ENCODE peak calls at places on chromosomes 7 and 10, in eight cellular contexts. D is A549, P is HL-60, W is pancreas, O is lower lobe of right lung, Y is esophagus squamous epithelium, A is right atrium auricular region, S is endothelial cell of umbilical vein. M is an unnamed sample.

GRCh38 chr10:58651040-58651439 is 138.4 kb downstream of the BICC1 start:
- DNase-seq in Y (no peak), P (no peak), S (no peak), A (no peak), D (no peak), O (no peak), W (no peak), M (no peak)

GRCh38 chr7:130290745-130291144 is 2.2 kb upstream of the CPA4 start:
- DNase-seq in A (no peak), O (no peak), S (no peak), P (no peak), D (no peak), W (peak), Y (no peak), M (no peak)

GRCh38 chr7:922334-923107 is 32.0 kb downstream of the ADAP1 start:
- DNase-seq in P (no peak), A (no peak), D (no peak), O (peak), W (peak), Y (no peak), S (no peak), M (no peak)

GRCh38 chr10:86727992-86728559 is 28.3 kb upstream of the BMPR1A start:
- DNase-seq in Y (no peak), W (no peak), P (no peak), A (no peak), D (no peak), S (no peak), O (no peak), M (no peak)

GRCh38 chr7:232571-233455 is 40.4 kb downstream of the FAM20C start:
- DNase-seq in A (no peak), P (no peak), W (no peak), O (no peak), S (peak), Y (no peak), D (no peak), M (no peak)

GRCh38 chr10:70192325-70192966 is 22.1 kb upstream of the SAR1A start:
- DNase-seq in W (no peak), S (no peak), Y (no peak), D (no peak), P (no peak), O (no peak), A (no peak), M (no peak)

GRCh38 chr7:30135551-30136271 is 925 bp downstream of the MTURN start:
- DNase-seq in A (peak), O (peak), Y (no peak), W (peak), P (peak), S (peak), D (peak), M (peak)

GRCh38 chr10:73999703-74000102 is 1.8 kb downstream of the VCL start:
- DNase-seq in O (no peak), P (no peak), D (no peak), S (peak), A (no peak), W (no peak), Y (no peak), M (no peak)

GRCh38 chr7:43037531-43037930 is 74.9 kb upstream of the HECW1 start:
- DNase-seq in A (no peak), W (no peak), P (no peak), D (no peak), O (no peak), Y (no peak), S (no peak), M (no peak)

GRCh38 chr10:88980247-88980646 is 10.4 kb upstream of the FAS start:
- DNase-seq in S (no peak), D (no peak), Y (no peak), P (no peak), A (no peak), W (no peak), O (no peak), M (no peak)

GRCh38 chr7:155533827-155534690 is 12.3 kb downstream of the CNPY1 start:
- DNase-seq in P (peak), D (peak), S (peak), O (no peak), W (no peak), A (no peak), Y (no peak), M (no peak)

GRCh38 chr10:30185916-30186315 is 126.5 kb upstream of the JCAD start:
- DNase-seq in O (no peak), S (peak), W (no peak), Y (no peak), A (no peak), P (no peak), D (no peak), M (no peak)

GRCh38 chr10:6200588-6201510 is 1.9 kb upstream of the PFKFB3 start:
- DNase-seq in Y (no peak), S (peak), O (no peak), P (peak), W (peak), D (no peak), A (no peak), M (no peak)

GRCh38 chr10:5663692-5664427 is 2.5 kb downstream of the ASB13 start:
- DNase-seq in W (no peak), O (no peak), D (peak), Y (no peak), S (no peak), A (no peak), P (no peak), M (no peak)

GRCh38 chr7:42714361-42714760 is 197.5 kb downstream of the C7orf25 start:
- DNase-seq in O (no peak), S (no peak), P (no peak), W (no peak), A (no peak), D (no peak), Y (no peak), M (no peak)

GRCh38 chr10:34743804-34744203 is 71.3 kb downstream of the PARD3 start:
- DNase-seq in A (peak), Y (no peak), S (no peak), W (no peak), P (no peak), O (no peak), D (no peak), M (peak)

GRCh38 chr7:51324206-51324884 is 7.7 kb upstream of the COBL start:
- DNase-seq in P (peak), W (no peak), D (no peak), Y (no peak), S (no peak), O (no peak), A (peak), M (no peak)

GRCh38 chr10:24007359-24007758 is 201.6 kb upstream of the KIAA1217 start:
- DNase-seq in W (no peak), A (no peak), Y (no peak), P (no peak), D (no peak), S (no peak), O (no peak), M (no peak)

GRCh38 chr7:17007841-17008240 is 126.1 kb upstream of the AGR3 start:
- DNase-seq in S (no peak), Y (no peak), D (no peak), O (no peak), A (no peak), W (no peak), P (no peak), M (no peak)

GRCh38 chr7:130453051-130453450 is 12.2 kb upstream of the CEP41 start:
- DNase-seq in W (no peak), O (no peak), A (no peak), D (no peak), P (no peak), Y (no peak), S (no peak), M (no peak)

GRCh38 chr10:6579904-6580278 is at the start of gene PRKCQ:
- DNase-seq in A (no peak), W (no peak), P (no peak), D (peak), S (no peak), O (peak), Y (no peak), M (no peak)

GRCh38 chr7:11540271-11540761 is 291.7 kb downstream of the THSD7A start:
- DNase-seq in D (no peak), O (no peak), A (no peak), S (peak), P (peak), Y (no peak), W (no peak), M (no peak)

GRCh38 chr10:60140681-60141632 is 234.6 kb upstream of the CCDC6 start:
- DNase-seq in S (no peak), Y (no peak), A (no peak), D (no peak), W (no peak), O (no peak), P (no peak), M (no peak)

GRCh38 chr10:46310851-46311250 is 24.1 kb downstream of the ANTXRL start:
- DNase-seq in A (no peak), D (no peak), Y (no peak), S (no peak), P (no peak), W (no peak), O (no peak), M (no peak)

GRCh38 chr10:27747096-27747451 is 1.5 kb upstream of the MKX start:
- DNase-seq in D (no peak), Y (no peak), W (no peak), A (no peak), S (no peak), O (no peak), P (no peak), M (no peak)

GRCh38 chr7:134891262-134892001 is 94.9 kb upstream of the AGBL3 start:
- DNase-seq in S (no peak), D (peak), W (peak), P (no peak), O (peak), Y (no peak), A (peak), M (peak)

GRCh38 chr10:99927719-99928280 is 81.9 kb downstream of the DNMBP start:
- DNase-seq in O (no peak), Y (no peak), D (no peak), W (no peak), P (peak), A (no peak), S (peak), M (no peak)

DNA sequence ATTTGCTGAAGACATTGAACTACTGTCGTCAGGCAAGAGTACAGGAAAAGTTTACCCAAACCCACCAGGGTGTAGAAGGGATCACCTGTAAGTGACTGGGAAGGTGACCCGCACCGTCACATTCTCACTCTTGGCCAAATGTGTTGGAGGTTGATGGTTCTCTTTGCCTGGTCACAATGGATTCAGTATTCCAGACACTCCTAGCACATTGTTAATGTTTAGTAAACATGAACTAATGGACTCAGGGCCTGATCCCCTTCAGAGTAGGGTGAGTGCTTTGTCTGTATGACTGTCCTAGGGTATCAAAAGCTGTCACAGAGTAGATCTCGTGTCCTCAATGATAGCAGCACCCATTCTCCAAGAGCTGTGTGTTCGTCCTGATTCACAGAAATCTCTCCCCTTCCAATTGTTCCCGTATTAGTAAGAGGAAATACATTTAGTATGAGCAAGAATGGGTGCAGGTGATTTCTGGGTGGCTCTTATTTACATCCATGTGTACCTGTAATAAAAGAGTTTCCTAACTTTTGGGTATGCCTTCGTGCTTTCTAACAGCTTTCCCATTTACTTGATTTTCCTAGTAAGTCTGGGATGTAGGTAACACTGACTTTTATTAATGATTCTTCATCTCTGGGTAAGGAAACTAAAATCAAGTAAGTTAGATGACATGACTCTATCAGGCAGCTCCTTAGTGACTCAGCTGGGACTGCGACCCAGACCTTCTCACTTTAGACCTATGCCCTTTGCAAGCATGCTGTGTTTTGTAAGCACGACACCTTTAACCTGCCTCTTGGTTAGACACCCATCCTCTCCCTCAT is 4.7 kb downstream of the EEPD1 start:
- DNase-seq in O (no peak), W (no peak), D (no peak), A (no peak), P (no peak), Y (no peak), S (no peak), M (no peak)
- H3K27ac ChIP-seq in O (no peak), W (no peak), D (no peak), A (no peak), P (no peak), Y (peak), S (no peak), M (no peak)

GRCh38 chr7:2818653-2819052 is 25.5 kb downstream of the GNA12 start:
- DNase-seq in D (no peak), W (no peak), O (no peak), Y (no peak), P (no peak), S (no peak), A (no peak), M (no peak)

GRCh38 chr7:2820508-2820934 is 23.6 kb downstream of the GNA12 start:
- DNase-seq in O (peak), D (no peak), S (peak), W (peak), P (peak), Y (no peak), A (peak), M (no peak)

GRCh38 chr7:2819954-2820397 is 24.1 kb downstream of the GNA12 start:
- DNase-seq in P (no peak), W (no peak), O (no peak), D (no peak), A (no peak), S (no peak), Y (no peak), M (no peak)

GRCh38 chr7:2817456-2817855 is 26.7 kb downstream of the GNA12 start:
- DNase-seq in D (no peak), Y (no peak), O (no peak), P (no peak), W (no peak), A (no peak), S (no peak), M (no peak)

DNA sequence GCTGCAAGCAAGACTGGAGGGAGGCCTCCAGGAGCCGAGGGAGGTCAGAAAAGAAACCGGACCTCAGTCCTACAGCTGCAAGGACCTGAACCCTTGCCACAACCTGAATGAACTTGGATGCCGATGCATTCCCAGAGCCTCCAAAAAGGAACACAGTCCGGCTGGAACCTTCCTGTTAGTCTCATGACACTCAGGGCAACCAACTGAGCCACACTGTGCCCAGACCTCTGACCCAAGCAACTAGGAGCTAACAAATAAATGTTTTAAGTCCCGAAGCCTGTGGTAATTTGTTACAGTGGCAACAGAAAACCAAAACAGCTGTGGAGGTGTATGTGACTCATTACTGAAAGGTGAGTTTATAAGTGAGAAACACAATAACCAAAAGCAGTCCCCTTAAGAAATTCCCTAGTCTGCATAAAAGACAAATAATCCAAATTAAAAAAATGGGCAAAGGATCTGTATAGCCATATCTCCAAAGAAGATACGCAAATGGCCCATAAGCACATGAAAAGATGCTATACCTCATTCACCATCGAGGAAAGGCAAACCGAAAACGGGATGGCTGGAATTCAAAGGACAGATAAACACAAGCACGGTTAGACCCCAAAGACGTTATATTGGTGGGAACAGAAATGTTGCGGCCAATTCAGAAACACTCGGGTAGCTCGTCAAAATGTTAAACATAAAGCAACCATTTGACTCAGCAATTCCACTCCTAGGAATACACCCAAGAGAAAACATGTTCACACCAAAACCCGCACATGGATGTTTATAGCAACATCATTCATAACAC is 24.8 kb downstream of the GNA12 start:
- DNase-seq in A (no peak), Y (no peak), W (no peak), O (no peak), S (no peak), D (no peak), P (no peak), M (no peak)
- H3K27ac ChIP-seq in A (peak), Y (no peak), W (no peak), O (no peak), S (no peak), D (peak), P (no peak), M (no peak)

DNA sequence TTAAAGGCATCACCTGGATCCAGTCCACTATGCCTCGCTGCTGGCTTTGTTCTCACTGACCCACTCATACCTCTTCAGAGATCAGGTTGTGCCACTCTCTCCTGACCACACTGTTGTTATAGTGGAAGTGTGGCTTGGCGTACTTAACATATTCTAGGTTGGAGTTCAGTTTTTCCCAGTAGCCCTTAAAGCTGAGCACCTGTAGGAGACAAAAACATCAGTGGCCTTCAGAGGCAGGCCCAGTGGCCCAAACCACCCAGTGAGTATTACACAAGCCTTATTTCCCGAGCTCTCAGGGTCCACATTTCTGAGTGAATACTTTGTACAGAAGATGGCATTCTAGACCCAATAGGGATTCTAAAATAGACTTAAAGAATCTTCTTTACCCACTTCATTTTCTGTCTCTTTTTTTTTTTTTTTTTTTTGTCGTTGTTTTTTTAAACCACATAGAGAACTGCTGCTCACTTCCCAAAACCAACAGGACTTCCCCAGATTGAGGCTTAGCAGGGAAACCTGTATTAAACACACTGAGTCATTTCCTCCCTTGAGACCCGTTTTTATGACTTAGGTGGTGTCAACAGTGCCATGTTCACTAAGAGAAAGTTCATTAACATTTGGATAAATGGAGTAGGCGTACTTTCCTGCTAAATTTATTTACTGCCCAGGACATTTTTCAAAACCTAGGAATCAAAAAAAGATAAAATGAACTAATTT is 85.8 kb downstream of the GSAP start:
- DNase-seq in S (peak), W (no peak), P (peak), Y (no peak), A (no peak), O (peak), D (no peak), M (no peak)
- H3K27ac ChIP-seq in S (peak), W (no peak), P (peak), Y (no peak), A (peak), O (peak), D (no peak), M (no peak)

GRCh38 chr7:35530124-35531109 is 164.5 kb downstream of the HERPUD2 start:
- DNase-seq in A (no peak), Y (no peak), D (no peak), S (no peak), W (no peak), O (no peak), P (no peak), M (no peak)

GRCh38 chr7:35537067-35538023 is 157.6 kb downstream of the HERPUD2 start:
- DNase-seq in S (peak), W (peak), Y (no peak), A (peak), D (peak), O (peak), P (peak), M (peak)

GRCh38 chr7:35533877-35534276 is 161.1 kb downstream of the HERPUD2 start:
- DNase-seq in Y (no peak), S (no peak), W (no peak), O (no peak), P (peak), D (no peak), A (no peak), M (no peak)

GRCh38 chr7:35536396-35536826 is 158.5 kb downstream of the HERPUD2 start:
- DNase-seq in W (no peak), D (no peak), A (peak), O (no peak), P (no peak), S (no peak), Y (no peak), M (no peak)
- H3K27ac ChIP-seq in W (no peak), D (no peak), A (no peak), O (no peak), P (no peak), S (no peak), Y (no peak), M (no peak)

DNA sequence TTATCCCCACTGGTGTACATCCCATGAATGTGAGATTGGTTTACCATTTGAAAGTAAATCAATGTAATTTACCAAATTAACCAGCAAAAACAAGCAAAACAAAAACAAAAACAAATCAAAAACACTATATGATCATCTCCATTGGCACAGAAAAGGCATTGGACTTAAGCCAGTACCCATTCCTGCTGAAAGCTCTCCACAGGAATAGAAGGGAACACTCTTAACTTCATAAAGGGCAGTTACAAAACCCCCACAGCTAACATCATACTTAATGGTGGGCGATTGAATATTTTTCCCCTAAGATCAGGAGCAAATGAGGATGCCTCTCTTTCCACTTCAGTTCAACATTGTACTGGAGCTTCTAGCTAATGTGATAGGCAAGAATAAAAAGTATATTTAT is 34.1 kb downstream of the PRKG1 start:
- DNase-seq in Y (no peak), W (no peak), O (no peak), A (no peak), D (no peak), P (no peak), S (no peak), M (no peak)
- H3K27ac ChIP-seq in Y (no peak), W (no peak), O (no peak), A (no peak), D (no peak), P (no peak), S (no peak), M (no peak)

DNA sequence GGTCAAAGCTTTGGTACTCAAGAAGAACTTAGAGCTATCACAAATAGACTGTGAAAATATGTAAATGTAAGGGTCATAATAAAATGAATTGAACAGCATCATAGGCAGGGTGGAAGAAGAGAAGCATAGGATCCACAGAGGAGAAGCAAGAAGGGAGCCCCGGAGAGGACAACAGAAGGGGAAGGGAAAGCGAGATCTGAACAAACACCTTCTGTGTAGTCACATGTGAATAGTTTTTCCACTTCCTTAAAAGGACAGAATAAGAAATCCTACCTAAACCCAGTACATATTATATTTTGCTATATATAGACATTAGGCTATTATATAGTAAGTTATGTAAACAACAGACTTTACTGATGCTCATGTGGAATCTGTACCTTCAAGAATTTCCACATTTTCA is 160.2 kb downstream of the DKK1 start:
- DNase-seq in D (no peak), O (no peak), P (no peak), S (no peak), Y (no peak), A (no peak), W (no peak), M (no peak)
- H3K27ac ChIP-seq in D (peak), O (no peak), P (no peak), S (no peak), Y (no peak), A (no peak), W (no peak), M (no peak)

M was measured in substantia nigra.